ENCODE peak calls at places on chromosomes 2 and 18, in six cellular contexts. L is right lobe of liver, Z is thyroid gland, R is GM23338, S is endodermal cell, P is upper lobe of right lung. F is an unnamed sample.

GRCh38 chr18:10085876-10086275 is 172.1 kb downstream of the VAPA start:
- DNase-seq in L (no peak), Z (no peak), R (no peak), S (no peak), P (no peak), F (no peak)

GRCh38 chr2:65067806-65068553 is 11.8 kb downstream of the CEP68 start:
- DNase-seq in L (no peak), Z (no peak), R (no peak), S (no peak), P (no peak), F (no peak)

GRCh38 chr2:180520206-180520605 is 460.2 kb upstream of the UBE2E3 start:
- DNase-seq in L (no peak), Z (no peak), R (no peak), S (peak; percentile 52), P (no peak), F (no peak)

GRCh38 chr2:19538411-19538963 is 180.1 kb upstream of the OSR1 start:
- DNase-seq in L (no peak), Z (no peak), R (no peak), S (no peak), P (no peak), F (no peak)

GRCh38 chr2:224104668-224105386 is 65.7 kb upstream of the SERPINE2 start:
- DNase-seq in L (no peak), Z (no peak), R (no peak), S (no peak), P (no peak), F (no peak)

GRCh38 chr2:23123686-23124085 is 261.3 kb upstream of the KLHL29 start:
- DNase-seq in L (no peak), Z (no peak), R (no peak), S (no peak), P (no peak), F (no peak)

GRCh38 chr2:88481937-88482336 is 29.4 kb upstream of the FOXI3 start:
- DNase-seq in L (no peak), Z (no peak), R (peak; percentile 45), S (no peak), P (no peak), F (no peak)

GRCh38 chr2:61359058-61359457 is 111.8 kb downstream of the USP34 start:
- DNase-seq in L (no peak), Z (no peak), R (no peak), S (no peak), P (no peak), F (no peak)

GRCh38 chr18:35430721-35431441 is 53.7 kb upstream of the ZNF396 start:
- DNase-seq in L (no peak), Z (no peak), R (no peak), S (no peak), P (no peak), F (no peak)

GRCh38 chr2:172704072-172704936 is 31.3 kb upstream of the RAPGEF4 start:
- DNase-seq in L (no peak), Z (no peak), R (peak; percentile 79), S (peak; percentile 51), P (no peak), F (no peak)

GRCh38 chr2:239169311-239170048 is 231.3 kb downstream of the HDAC4 start:
- DNase-seq in L (peak; percentile 41), Z (peak; percentile 1), R (no peak), S (peak; percentile 28), P (peak; percentile 53), F (no peak)

GRCh38 chr2:132519566-132519965 is 103.0 kb downstream of the GPR39 start:
- DNase-seq in L (no peak), Z (no peak), R (no peak), S (no peak), P (no peak), F (no peak)
- H3K4me3 ChIP-seq in L (no peak overlapping the region), Z (no peak overlapping the region), R (no peak overlapping the region), S (no peak overlapping the region), P (no peak overlapping the region), F (no peak overlapping the region)

DNA sequence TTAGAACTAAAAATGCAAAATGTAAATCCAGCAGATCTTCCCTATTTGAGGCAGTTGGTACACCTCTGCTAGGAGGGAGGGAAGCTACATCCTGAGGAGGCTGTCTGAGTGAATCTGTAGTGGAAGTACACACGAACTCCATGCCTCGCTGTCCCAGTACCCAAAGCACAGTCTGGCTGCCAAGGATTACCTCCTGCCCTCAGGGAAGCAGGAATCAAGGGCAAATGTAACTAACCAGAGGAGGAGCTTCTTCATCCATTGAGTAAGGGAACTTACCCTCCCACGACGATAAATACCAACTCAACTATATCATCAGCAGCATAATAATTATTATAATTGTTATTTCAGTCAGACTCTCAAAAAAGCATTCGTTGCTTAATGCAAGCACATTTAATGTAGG is 2.1 kb downstream of the DHRS9 start:
- DNase-seq in L (peak; percentile 61), Z (no peak), R (no peak), S (no peak), P (no peak), F (no peak)
- H3K4me3 ChIP-seq in L (no peak overlapping the region), Z (no peak overlapping the region), R (no peak overlapping the region), S (no peak overlapping the region), P (no peak overlapping the region), F (no peak overlapping the region)

GRCh38 chr2:217788669-217789002 is 214.2 kb downstream of the TNS1 start:
- DNase-seq in L (no peak), Z (no peak), R (no peak), S (peak; percentile 43), P (no peak), F (no peak)

GRCh38 chr2:217790681-217791392 is 212.0 kb downstream of the TNS1 start:
- DNase-seq in L (no peak), Z (no peak), R (no peak), S (peak; percentile 24), P (no peak), F (no peak)

GRCh38 chr2:217789003-217789735 is 213.6 kb downstream of the TNS1 start:
- DNase-seq in L (peak; percentile 77), Z (peak; percentile 89), R (peak; percentile 85), S (peak; percentile 96), P (peak; percentile 88), F (peak; percentile 71)

GRCh38 chr2:217789736-217790181 is 213.0 kb downstream of the TNS1 start:
- DNase-seq in L (no peak), Z (no peak), R (peak; percentile 30), S (no peak), P (no peak), F (no peak)

DNA sequence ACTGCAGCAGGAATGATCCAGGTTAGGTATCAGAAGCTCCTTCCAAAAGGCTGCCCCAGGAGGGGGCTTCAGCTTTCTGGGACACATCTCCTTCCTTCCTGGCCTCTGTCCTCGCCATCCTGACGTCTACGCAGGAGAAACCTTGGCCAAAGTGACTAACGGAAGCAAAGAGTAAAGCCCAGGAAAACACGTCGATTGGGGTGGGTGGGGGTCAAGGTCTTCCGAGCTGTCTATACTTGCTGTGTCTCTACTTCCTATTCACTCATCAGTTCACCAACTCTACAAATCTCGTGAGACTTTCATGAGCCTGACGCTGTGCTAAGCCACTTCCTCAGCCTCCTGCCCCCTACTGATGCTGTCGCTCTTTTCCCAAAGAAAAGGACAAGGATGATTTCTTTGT is 212.6 kb downstream of the TNS1 start:
- DNase-seq in L (no peak), Z (no peak), R (peak; percentile 41), S (peak; percentile 51), P (no peak), F (no peak)
- H3K4me3 ChIP-seq in L (no peak overlapping the region), Z (no peak overlapping the region), R (peak overlapping the region; percentile 59), S (no peak overlapping the region), P (peak overlapping the region; percentile 3), F (no peak overlapping the region)

GRCh38 chr2:176093889-176094232 is 1.3 kb downstream of the HOXD13 start:
- DNase-seq in L (no peak), Z (no peak), R (no peak), S (no peak), P (no peak), F (no peak)

GRCh38 chr2:176094307-176094706 is 1.8 kb downstream of the HOXD13 start:
- DNase-seq in L (no peak), Z (no peak), R (no peak), S (peak; percentile 52), P (no peak), F (no peak)

GRCh38 chr2:176092270-176093144 is at the start of gene HOXD13:
- DNase-seq in L (no peak), Z (no peak), R (peak; percentile 88), S (peak; percentile 91), P (no peak), F (peak; percentile 81)

GRCh38 chr2:176091329-176092258 is 927 bp upstream of the HOXD13 start:
- DNase-seq in L (no peak), Z (no peak), R (peak; percentile 45), S (no peak), P (no peak), F (no peak)

GRCh38 chr2:176093145-176093888 is 796 bp downstream of the HOXD13 start:
- DNase-seq in L (no peak), Z (no peak), R (no peak), S (peak; percentile 80), P (no peak), F (no peak)
- H3K4me3 ChIP-seq in L (no peak overlapping the region), Z (no peak overlapping the region), R (peak overlapping the region; percentile 47), S (peak overlapping the region; percentile 66), P (no peak overlapping the region), F (peak overlapping the region; percentile 43)

GRCh38 chr2:39772812-39773152 is 6.3 kb downstream of the THUMPD2 start:
- DNase-seq in L (no peak), Z (no peak), R (no peak), S (no peak), P (no peak), F (no peak)
- H3K4me3 ChIP-seq in L (no peak overlapping the region), Z (no peak overlapping the region), R (peak overlapping the region; percentile 22), S (no peak overlapping the region), P (no peak overlapping the region), F (no peak overlapping the region)

DNA sequence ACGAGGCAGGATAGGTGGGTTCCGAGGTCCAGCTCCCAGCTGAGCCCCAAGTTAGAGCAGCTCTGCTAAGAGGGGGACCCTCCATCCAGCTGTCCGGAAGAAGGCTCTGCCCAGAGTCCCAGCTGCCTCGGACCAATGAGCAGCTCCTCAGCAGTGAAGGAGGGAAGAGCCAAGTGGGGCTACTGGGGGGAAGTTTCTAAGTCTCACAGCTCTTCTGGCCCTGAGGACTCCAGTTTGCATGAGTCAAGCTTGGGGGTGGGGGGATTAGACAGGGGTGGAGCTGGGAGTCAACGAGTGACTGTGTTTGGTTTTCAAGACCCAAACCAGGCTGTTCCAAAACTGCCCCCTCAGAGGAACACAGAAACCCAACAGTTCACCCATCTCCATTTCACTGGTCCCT is 101.0 kb downstream of the TNS1 start:
- DNase-seq in L (no peak), Z (peak; percentile 55), R (no peak), S (no peak), P (no peak), F (no peak)
- H3K4me3 ChIP-seq in L (peak overlapping the region; percentile 0), Z (no peak overlapping the region), R (no peak overlapping the region), S (no peak overlapping the region), P (peak overlapping the region; percentile 43), F (no peak overlapping the region)